ENCODE peak calls at places on chromosomes 1 and 21, in five cellular contexts. A is NCI-H2081; Y is RWPE2; M is activated CD8-positive, alpha-beta memory T cell treated with anti-CD3 and anti-CD28 coated beads, Interleukin-2, amount 50 U/mL, for 4 hours; X is astrocyte. O is an unnamed sample.

GRCh38 chr1:24966724-24967346 is 36.8 kb upstream of the RUNX3 start:
- DNase-seq in A (no peak), Y (peak), M (peak), X (peak), O (peak)

GRCh38 chr1:27606708-27607238 is 2.8 kb upstream of the AHDC1 start:
- DNase-seq in A (no peak), Y (no peak), M (no peak), X (no peak), O (no peak)

GRCh38 chr21:26366781-26367180 is 196.2 kb upstream of the APP start:
- DNase-seq in A (no peak), Y (no peak), M (no peak), X (no peak), O (no peak)

GRCh38 chr1:21302747-21303715 is 12.8 kb upstream of the ECE1 start:
- DNase-seq in A (no peak), Y (no peak), M (no peak), X (peak), O (no peak)

GRCh38 chr1:15304708-15305326 is 57.8 kb downstream of the FHAD1 start:
- DNase-seq in A (peak), Y (no peak), M (peak), X (no peak), O (no peak)

GRCh38 chr21:15682977-15683376 is 46.8 kb upstream of the USP25 start:
- DNase-seq in A (no peak), Y (no peak), M (no peak), X (peak), O (no peak)

GRCh38 chr1:61284226-61284854 is 202.0 kb downstream of the NFIA start:
- DNase-seq in A (no peak), Y (no peak), M (no peak), X (no peak), O (no peak)

GRCh38 chr1:53326598-53327182 is 1.2 kb downstream of the LRP8 start:
- DNase-seq in A (peak), Y (no peak), M (peak), X (peak), O (no peak)

GRCh38 chr1:40594187-40594531 is 62.7 kb downstream of the ZNF684 start:
- DNase-seq in A (no peak), Y (no peak), M (no peak), X (no peak), O (no peak)

GRCh38 chr21:36691539-36692124 is 7.3 kb upstream of the SIM2 start:
- DNase-seq in A (peak), Y (no peak), M (no peak), X (peak), O (no peak)

GRCh38 chr1:155014709-155015508 is 12.3 kb downstream of the ZBTB7B start:
- DNase-seq in A (no peak), Y (peak), M (no peak), X (no peak), O (peak)

GRCh38 chr1:46528297-46528955 is 23.0 kb downstream of the KNCN start:
- DNase-seq in A (no peak), Y (no peak), M (no peak), X (no peak), O (no peak)

GRCh38 chr1:147238053-147238902 is 4.2 kb upstream of the CHD1L start:
- DNase-seq in A (no peak), Y (no peak), M (no peak), X (no peak), O (no peak)

GRCh38 chr1:222768592-222768991 is 31.6 kb downstream of the FAM177B start:
- DNase-seq in A (no peak), Y (no peak), M (no peak), X (no peak), O (no peak)

O was measured in upper lobe of left lung.